ENCODE peak calls at places on chromosome 4, in five cellular contexts. One of them, this sample, is unnamed.

GRCh38 chr4:126794363-126794762 is 838.4 kb upstream of the INTU start:
- DNase-seq in HepG2: no peak
- DNase-seq in HCT116: no peak
- DNase-seq in stomach: no peak
- DNase-seq in endothelial cell of umbilical vein: no peak
- DNase-seq in this sample: no peak

GRCh38 chr4:187499961-187500360 is 495.6 kb upstream of the ZFP42 start:
- DNase-seq in HepG2: no peak
- DNase-seq in endothelial cell of umbilical vein: no peak
- DNase-seq in stomach: no peak
- DNase-seq in HCT116: no peak
- DNase-seq in this sample: no peak

GRCh38 chr4:128528793-128529553 is 241.4 kb upstream of the PGRMC2 start:
- DNase-seq in HepG2: peak
- DNase-seq in HCT116: peak
- DNase-seq in stomach: no peak
- DNase-seq in endothelial cell of umbilical vein: peak
- DNase-seq in this sample: no peak

GRCh38 chr4:152919826-152920225 is 16.3 kb upstream of the FHDC1 start:
- DNase-seq in endothelial cell of umbilical vein: no peak
- DNase-seq in HCT116: no peak
- DNase-seq in HepG2: no peak
- DNase-seq in stomach: no peak
- DNase-seq in this sample: no peak

GRCh38 chr4:14294611-14295010 is 667.1 kb upstream of the BOD1L1 start:
- DNase-seq in HCT116: no peak
- DNase-seq in endothelial cell of umbilical vein: no peak
- DNase-seq in HepG2: no peak
- DNase-seq in stomach: no peak
- DNase-seq in this sample: no peak

GRCh38 chr4:155692990-155693659 is 26.5 kb downstream of the GUCY1A1 start:
- DNase-seq in HCT116: no peak
- DNase-seq in stomach: no peak
- DNase-seq in HepG2: no peak
- DNase-seq in endothelial cell of umbilical vein: no peak
- DNase-seq in this sample: no peak

GRCh38 chr4:2489841-2490552 is 21.1 kb downstream of the RNF4 start:
- DNase-seq in HCT116: no peak
- DNase-seq in HepG2: no peak
- DNase-seq in stomach: no peak
- DNase-seq in endothelial cell of umbilical vein: peak
- DNase-seq in this sample: no peak

GRCh38 chr4:154490589-154491340 is 834 bp downstream of the DCHS2 start:
- DNase-seq in endothelial cell of umbilical vein: no peak
- DNase-seq in stomach: no peak
- DNase-seq in HepG2: no peak
- DNase-seq in HCT116: no peak
- DNase-seq in this sample: peak

GRCh38 chr4:108398326-108398725 is 222.1 kb upstream of the RPL34 start:
- DNase-seq in stomach: no peak
- DNase-seq in HCT116: no peak
- DNase-seq in endothelial cell of umbilical vein: no peak
- DNase-seq in HepG2: no peak
- DNase-seq in this sample: no peak

GRCh38 chr4:168514249-168514852 is 17.5 kb downstream of the PALLD start:
- DNase-seq in HCT116: no peak
- DNase-seq in stomach: no peak
- DNase-seq in endothelial cell of umbilical vein: peak
- DNase-seq in HepG2: peak
- DNase-seq in this sample: no peak

GRCh38 chr4:112967109-112967508 is 82.3 kb upstream of the ANK2 start:
- DNase-seq in HepG2: no peak
- DNase-seq in endothelial cell of umbilical vein: no peak
- DNase-seq in HCT116: no peak
- DNase-seq in stomach: no peak
- DNase-seq in this sample: no peak

GRCh38 chr4:140790171-140790570 is 34.0 kb upstream of the TBC1D9 start:
- DNase-seq in endothelial cell of umbilical vein: no peak
- DNase-seq in HCT116: no peak
- DNase-seq in stomach: no peak
- DNase-seq in HepG2: no peak
- DNase-seq in this sample: no peak

GRCh38 chr4:113406723-113407016 is 354.9 kb downstream of the CAMK2D start:
- DNase-seq in HCT116: no peak
- DNase-seq in stomach: no peak
- DNase-seq in endothelial cell of umbilical vein: no peak
- DNase-seq in HepG2: no peak
- DNase-seq in this sample: no peak

GRCh38 chr4:17966312-17966711 is 55.2 kb downstream of the LCORL start:
- DNase-seq in HCT116: no peak
- DNase-seq in HepG2: no peak
- DNase-seq in endothelial cell of umbilical vein: no peak
- DNase-seq in stomach: no peak
- DNase-seq in this sample: no peak

GRCh38 chr4:128579454-128579853 is 230.0 kb upstream of the JADE1 start:
- DNase-seq in endothelial cell of umbilical vein: no peak
- DNase-seq in stomach: no peak
- DNase-seq in HepG2: no peak
- DNase-seq in HCT116: no peak
- DNase-seq in this sample: no peak

GRCh38 chr4:54099287-54099958 is 540 bp upstream of the GSX2 start:
- DNase-seq in endothelial cell of umbilical vein: no peak
- DNase-seq in stomach: no peak
- DNase-seq in HepG2: no peak
- DNase-seq in HCT116: no peak
- DNase-seq in this sample: no peak

GRCh38 chr4:144666539-144667175 is 20.7 kb downstream of the HHIP start:
- DNase-seq in HepG2: no peak
- DNase-seq in endothelial cell of umbilical vein: peak
- DNase-seq in stomach: no peak
- DNase-seq in HCT116: peak
- DNase-seq in this sample: no peak

GRCh38 chr4:90926957-90927356 is 799.8 kb downstream of the CCSER1 start:
- DNase-seq in HCT116: no peak
- DNase-seq in endothelial cell of umbilical vein: no peak
- DNase-seq in HepG2: no peak
- DNase-seq in stomach: no peak
- DNase-seq in this sample: no peak

GRCh38 chr4:139528377-139529005 is 27.5 kb downstream of the SETD7 start:
- DNase-seq in HCT116: no peak
- DNase-seq in endothelial cell of umbilical vein: no peak
- DNase-seq in HepG2: no peak
- DNase-seq in stomach: peak
- DNase-seq in this sample: no peak

GRCh38 chr4:124902111-124902510 is 189.6 kb upstream of the ANKRD50 start:
- DNase-seq in HepG2: no peak
- DNase-seq in stomach: no peak
- DNase-seq in HCT116: no peak
- DNase-seq in endothelial cell of umbilical vein: no peak
- DNase-seq in this sample: no peak

GRCh38 chr4:8872402-8873291 is 1.0 kb upstream of the HMX1 start:
- DNase-seq in HepG2: no peak
- DNase-seq in endothelial cell of umbilical vein: no peak
- DNase-seq in stomach: no peak
- DNase-seq in HCT116: no peak
- DNase-seq in this sample: no peak

GRCh38 chr4:182465979-182466378 is 222.8 kb downstream of the TENM3 start:
- DNase-seq in HepG2: no peak
- DNase-seq in HCT116: no peak
- DNase-seq in stomach: no peak
- DNase-seq in endothelial cell of umbilical vein: no peak
- DNase-seq in this sample: no peak

GRCh38 chr4:40180356-40180755 is 16.5 kb upstream of the RHOH start:
- DNase-seq in stomach: no peak
- DNase-seq in HCT116: peak
- DNase-seq in HepG2: no peak
- DNase-seq in endothelial cell of umbilical vein: peak
- DNase-seq in this sample: no peak

GRCh38 chr4:2937146-2937857 is 25.9 kb downstream of the NOP14 start:
- DNase-seq in HCT116: peak
- DNase-seq in stomach: peak
- DNase-seq in HepG2: peak
- DNase-seq in endothelial cell of umbilical vein: no peak
- DNase-seq in this sample: peak

GRCh38 chr4:110287130-110287529 is 88.7 kb upstream of the ELOVL6 start:
- DNase-seq in HCT116: peak
- DNase-seq in endothelial cell of umbilical vein: no peak
- DNase-seq in HepG2: no peak
- DNase-seq in stomach: no peak
- DNase-seq in this sample: no peak

GRCh38 chr4:58163172-58163571 is 1053.0 kb upstream of the IGFBP7 start:
- DNase-seq in HCT116: no peak
- DNase-seq in stomach: no peak
- DNase-seq in endothelial cell of umbilical vein: no peak
- DNase-seq in HepG2: no peak
- DNase-seq in this sample: no peak

GRCh38 chr4:67054901-67055300 is 490.4 kb downstream of the CENPC start:
- DNase-seq in stomach: no peak
- DNase-seq in HCT116: no peak
- DNase-seq in endothelial cell of umbilical vein: no peak
- DNase-seq in HepG2: no peak
- DNase-seq in this sample: no peak

GRCh38 chr4:112381996-112382692 is 85.0 kb downstream of the ALPK1 start:
- DNase-seq in HepG2: no peak
- DNase-seq in endothelial cell of umbilical vein: no peak
- DNase-seq in stomach: no peak
- DNase-seq in HCT116: no peak
- DNase-seq in this sample: no peak

GRCh38 chr4:152485726-152486276 is 50.1 kb downstream of the FBXW7 start:
- DNase-seq in endothelial cell of umbilical vein: no peak
- DNase-seq in HCT116: no peak
- DNase-seq in HepG2: peak
- DNase-seq in stomach: no peak
- DNase-seq in this sample: no peak

GRCh38 chr4:20512053-20512810 is 188.0 kb upstream of the PACRGL start:
- DNase-seq in HCT116: no peak
- DNase-seq in HepG2: no peak
- DNase-seq in stomach: no peak
- DNase-seq in endothelial cell of umbilical vein: peak
- DNase-seq in this sample: no peak
- TF ChIP-seq POLR2AphosphoS5 in HCT116: no peak
- TF ChIP-seq POLR2AphosphoS5 in HepG2: no peak
- TF ChIP-seq POLR2AphosphoS5 in stomach: no peak
- TF ChIP-seq POLR2AphosphoS5 in endothelial cell of umbilical vein: no peak
- TF ChIP-seq POLR2AphosphoS5 in this sample: no peak

DNA sequence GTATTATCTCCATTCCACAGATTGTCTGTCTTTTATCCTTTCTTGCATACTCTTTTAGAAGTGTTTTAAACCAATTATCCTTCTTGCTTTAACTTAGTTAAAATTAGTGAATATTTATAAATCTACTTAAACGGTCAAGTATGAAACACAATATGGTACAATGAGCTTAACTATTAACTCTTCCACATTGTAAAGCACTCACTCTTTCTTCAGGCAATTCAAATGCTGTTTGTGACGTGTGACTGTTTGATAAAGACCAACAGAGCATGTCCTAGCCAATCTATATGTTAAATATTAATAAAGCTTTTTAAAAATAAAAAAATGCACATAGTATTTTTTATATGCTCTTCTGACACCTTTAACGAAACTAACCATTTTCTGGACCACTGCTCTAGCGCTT is 192.7 kb downstream of the ARAP2 start:
- DNase-seq in stomach: no peak
- DNase-seq in endothelial cell of umbilical vein: no peak
- DNase-seq in HepG2: no peak
- DNase-seq in HCT116: no peak
- DNase-seq in this sample: no peak
- TF ChIP-seq CTCF in stomach: no peak
- TF ChIP-seq CTCF in endothelial cell of umbilical vein: no peak
- TF ChIP-seq CTCF in HepG2: no peak
- TF ChIP-seq CTCF in HCT116: no peak
- TF ChIP-seq CTCF in this sample: no peak

DNA sequence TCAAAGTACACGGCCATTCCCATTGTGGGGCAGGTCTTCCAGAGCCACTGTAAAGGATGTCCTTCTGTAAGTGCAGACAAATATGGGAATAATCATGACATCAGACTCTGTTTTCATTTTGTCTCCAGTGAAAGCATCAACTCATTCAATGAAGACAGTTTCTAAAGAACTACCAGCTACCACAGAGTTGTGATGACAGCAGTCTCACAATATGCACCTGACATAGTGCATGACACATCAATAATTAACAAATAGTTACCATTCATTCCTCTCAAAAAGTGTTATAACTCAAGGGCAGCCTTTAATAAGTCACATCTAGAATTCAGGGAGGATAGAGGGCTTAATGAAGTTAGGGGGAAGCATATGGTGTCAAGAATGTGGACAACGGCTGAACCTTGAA is 20.2 kb downstream of the MTTP start:
- DNase-seq in HCT116: no peak
- DNase-seq in endothelial cell of umbilical vein: no peak
- DNase-seq in HepG2: no peak
- DNase-seq in stomach: no peak
- DNase-seq in this sample: no peak
- TF ChIP-seq POLR2A in HCT116: no peak
- TF ChIP-seq POLR2A in endothelial cell of umbilical vein: no peak
- TF ChIP-seq POLR2A in HepG2: no peak
- TF ChIP-seq POLR2A in stomach: no peak
- TF ChIP-seq POLR2A in this sample: no peak

DNA sequence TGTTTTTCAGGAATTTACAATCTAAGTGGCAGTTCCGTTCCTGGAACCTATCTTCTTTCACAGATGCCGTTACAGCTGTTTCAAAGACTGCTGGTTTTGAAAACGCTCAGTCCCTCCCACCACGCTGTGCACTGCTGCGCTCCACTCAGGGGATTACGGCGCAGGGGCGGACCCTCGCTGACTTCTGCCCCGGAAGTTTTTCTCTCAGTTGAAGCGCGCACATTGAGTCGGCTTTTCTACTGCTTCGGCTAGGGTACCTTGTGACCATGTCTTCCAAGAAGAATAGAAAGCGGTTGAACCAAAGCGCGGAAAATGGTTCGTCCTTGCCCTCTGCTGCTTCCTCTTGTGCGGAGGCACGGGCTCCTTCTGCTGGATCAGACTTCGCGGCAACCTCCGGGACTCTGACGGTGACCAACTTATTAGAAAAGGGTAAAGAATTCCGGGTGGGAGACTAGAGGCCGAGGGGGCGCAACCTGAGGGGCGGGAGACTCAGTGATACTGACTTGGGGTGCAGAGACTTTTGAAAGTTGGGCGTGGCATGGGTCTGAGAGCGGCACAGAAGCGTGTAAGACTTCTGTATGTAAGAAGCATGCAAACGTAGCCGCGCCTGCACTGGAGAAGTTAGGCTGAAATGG is 597 bp upstream of the NUDT6 start:
- DNase-seq in stomach: peak
- DNase-seq in endothelial cell of umbilical vein: peak
- DNase-seq in HepG2: peak
- DNase-seq in HCT116: peak
- DNase-seq in this sample: peak
- TF ChIP-seq POLR2AphosphoS5 in stomach: no peak
- TF ChIP-seq POLR2AphosphoS5 in endothelial cell of umbilical vein: no peak
- TF ChIP-seq POLR2AphosphoS5 in HepG2: peak
- TF ChIP-seq POLR2AphosphoS5 in HCT116: peak
- TF ChIP-seq POLR2AphosphoS5 in this sample: no peak

GRCh38 chr4:157172011-157172410 is 48.5 kb upstream of the GRIA2 start:
- DNase-seq in HepG2: no peak
- DNase-seq in stomach: no peak
- DNase-seq in HCT116: peak
- DNase-seq in endothelial cell of umbilical vein: peak
- DNase-seq in this sample: no peak
- TF ChIP-seq CTCF in HepG2: no peak
- TF ChIP-seq CTCF in stomach: no peak
- TF ChIP-seq CTCF in HCT116: peak
- TF ChIP-seq CTCF in endothelial cell of umbilical vein: no peak
- TF ChIP-seq CTCF in this sample: no peak

GRCh38 chr4:25312496-25313193 is at the start of gene ZCCHC4:
- DNase-seq in endothelial cell of umbilical vein: peak
- DNase-seq in HepG2: peak
- DNase-seq in stomach: peak
- DNase-seq in HCT116: peak
- DNase-seq in this sample: peak
- TF ChIP-seq POLR2A in endothelial cell of umbilical vein: peak
- TF ChIP-seq POLR2A in HepG2: peak
- TF ChIP-seq POLR2A in stomach: no peak
- TF ChIP-seq POLR2A in HCT116: peak
- TF ChIP-seq POLR2A in this sample: no peak

This sample was measured in spleen.